ENCODE peak calls at places on chromosomes 12 and 14, in seven cellular contexts. T is heart left ventricle, C is testis, K is uterus, B is sigmoid colon, P is stomach, J is A549. A is an unnamed sample. For H3K4me1, the result is how much of the 10 kb centered on the place peaks cover.

GRCh38 chr12:31035944-31036665 is 37.6 kb upstream of the DDX11 start:
- DNase-seq in T (no peak), C (no peak), K (no peak), B (no peak), P (no peak), J (no peak), A (no peak)

GRCh38 chr12:125228519-125229260 is 163.5 kb downstream of the AACS start:
- DNase-seq in T (no peak), C (peak), K (no peak), B (no peak), P (no peak), J (no peak), A (no peak)

GRCh38 chr14:33393155-33393894 is 454.6 kb downstream of the NPAS3 start:
- DNase-seq in T (no peak), C (no peak), K (no peak), B (no peak), P (no peak), J (no peak), A (no peak)

GRCh38 chr12:19404232-19404880 is 34.9 kb upstream of the AEBP2 start:
- DNase-seq in T (no peak), C (peak), K (no peak), B (no peak), P (no peak), J (no peak), A (no peak)

GRCh38 chr12:34395056-34396005 is 373.0 kb downstream of the ALG10 start:
- DNase-seq in T (peak), C (peak), K (peak), B (peak), P (peak), J (no peak), A (peak)

GRCh38 chr12:22505826-22506225 is 38.5 kb downstream of the C2CD5 start:
- DNase-seq in T (no peak), C (no peak), K (no peak), B (no peak), P (no peak), J (no peak), A (no peak)

GRCh38 chr14:37586783-37587428 is 8.1 kb downstream of the FOXA1 start:
- DNase-seq in T (no peak), C (no peak), K (no peak), B (no peak), P (no peak), J (no peak), A (no peak)

GRCh38 chr14:23056257-23056955 is 914 bp downstream of the CDH24 start:
- DNase-seq in T (peak), C (peak), K (peak), B (peak), P (peak), J (peak), A (no peak)

GRCh38 chr14:64391113-64391725 is 3.1 kb downstream of the MTHFD1 start:
- DNase-seq in T (no peak), C (no peak), K (no peak), B (no peak), P (no peak), J (no peak), A (no peak)

GRCh38 chr14:64391986-64392385 is 3.8 kb downstream of the MTHFD1 start:
- DNase-seq in T (no peak), C (no peak), K (no peak), B (peak), P (no peak), J (no peak), A (no peak)

GRCh38 chr14:64387232-64387737 is 868 bp upstream of the MTHFD1 start:
- DNase-seq in T (no peak), C (peak), K (no peak), B (no peak), P (no peak), J (peak), A (no peak)

GRCh38 chr14:64388533-64389243 is 535 bp downstream of the MTHFD1 start:
- DNase-seq in T (no peak), C (peak), K (no peak), B (no peak), P (peak), J (no peak), A (no peak)

GRCh38 chr14:64387738-64388532 is at the start of gene MTHFD1:
- DNase-seq in T (peak), C (peak), K (peak), B (peak), P (peak), J (peak), A (peak)
- TF ChIP-seq POLR2A in T (no peak), C (no peak), K (peak), B (peak), P (no peak), J (peak), A (no peak)

GRCh38 chr14:58914271-58914855 is 274.1 kb upstream of the DAAM1 start:
- DNase-seq in T (no peak), C (no peak), K (no peak), B (no peak), P (no peak), J (no peak), A (no peak)
- TF ChIP-seq CTCF in T (no peak), C (no peak), K (no peak), B (no peak), P (no peak), J (no peak), A (no peak)

GRCh38 chr12:42477931-42478330 is 111.6 kb downstream of the PRICKLE1 start:
- DNase-seq in T (no peak), C (no peak), K (no peak), B (no peak), P (no peak), J (no peak), A (no peak)
- H3K4me1 ChIP-seq in T (under half), C (under half), K (under half), B (under half), P (under half), J (under half), A (under half)

DNA sequence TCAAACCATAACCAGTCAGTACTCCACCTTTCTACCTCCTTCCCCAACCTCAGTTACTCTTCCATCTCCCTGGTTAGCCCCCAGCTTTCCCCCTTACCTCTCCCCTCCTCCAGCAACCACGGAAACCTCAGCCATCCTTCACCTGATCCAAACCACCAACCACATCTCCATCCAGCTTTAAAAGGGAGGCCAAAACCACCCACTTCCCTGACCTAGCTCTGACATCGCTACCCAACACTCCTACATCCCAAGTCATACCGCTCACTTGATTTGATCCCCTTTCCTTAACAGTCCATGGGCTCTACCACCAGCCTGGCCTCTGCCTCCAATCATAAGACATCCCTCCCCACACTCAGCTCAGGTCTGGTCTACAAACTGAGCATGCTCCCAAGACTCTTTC is 1.5 kb downstream of the RAB35 start:
- DNase-seq in T (no peak), C (no peak), K (no peak), B (no peak), P (no peak), J (no peak), A (no peak)
- TF ChIP-seq POLR2A in T (no peak), C (no peak), K (no peak), B (no peak), P (no peak), J (no peak), A (no peak)

DNA sequence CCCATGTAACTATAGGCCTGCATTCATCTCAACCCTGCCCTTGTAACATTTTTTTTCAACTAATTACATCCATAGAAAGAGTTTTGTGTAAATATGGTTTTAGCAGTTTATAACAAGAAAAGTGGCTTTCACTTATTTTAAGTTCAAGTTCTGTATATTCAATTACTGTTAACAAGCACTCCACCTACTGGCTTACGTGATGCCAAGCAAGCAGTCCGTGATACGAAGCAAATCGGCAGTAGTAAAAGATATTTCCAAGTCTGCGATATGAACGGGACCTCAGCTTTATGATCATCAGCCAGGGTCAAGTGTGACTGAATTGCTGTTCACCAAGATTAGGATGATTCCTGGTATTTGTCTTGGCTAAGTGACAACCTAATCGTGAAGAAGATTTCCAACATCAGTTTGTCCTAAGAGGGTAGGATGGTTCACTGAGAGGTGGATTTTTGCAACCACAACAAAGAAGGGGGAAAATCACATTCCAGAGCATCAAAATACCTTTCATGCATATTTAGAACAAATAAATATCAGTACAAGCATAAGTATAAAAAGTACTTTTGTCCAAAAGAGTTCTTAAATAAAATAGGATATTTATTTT is 456.2 kb downstream of the FOXG1 start:
- DNase-seq in T (no peak), C (peak), K (no peak), B (no peak), P (no peak), J (no peak), A (peak)
- TF ChIP-seq CTCF in T (peak), C (peak), K (peak), B (no peak), P (no peak), J (peak), A (no peak)

GRCh38 chr12:63915105-63915830 is 70.8 kb downstream of the SRGAP1 start:
- DNase-seq in T (no peak), C (no peak), K (no peak), B (no peak), P (no peak), J (peak), A (no peak)
- H3K4me1 ChIP-seq in T (under half), C (under half), K (under half), B (under half), P (under half), J (half or more), A (under half)

DNA sequence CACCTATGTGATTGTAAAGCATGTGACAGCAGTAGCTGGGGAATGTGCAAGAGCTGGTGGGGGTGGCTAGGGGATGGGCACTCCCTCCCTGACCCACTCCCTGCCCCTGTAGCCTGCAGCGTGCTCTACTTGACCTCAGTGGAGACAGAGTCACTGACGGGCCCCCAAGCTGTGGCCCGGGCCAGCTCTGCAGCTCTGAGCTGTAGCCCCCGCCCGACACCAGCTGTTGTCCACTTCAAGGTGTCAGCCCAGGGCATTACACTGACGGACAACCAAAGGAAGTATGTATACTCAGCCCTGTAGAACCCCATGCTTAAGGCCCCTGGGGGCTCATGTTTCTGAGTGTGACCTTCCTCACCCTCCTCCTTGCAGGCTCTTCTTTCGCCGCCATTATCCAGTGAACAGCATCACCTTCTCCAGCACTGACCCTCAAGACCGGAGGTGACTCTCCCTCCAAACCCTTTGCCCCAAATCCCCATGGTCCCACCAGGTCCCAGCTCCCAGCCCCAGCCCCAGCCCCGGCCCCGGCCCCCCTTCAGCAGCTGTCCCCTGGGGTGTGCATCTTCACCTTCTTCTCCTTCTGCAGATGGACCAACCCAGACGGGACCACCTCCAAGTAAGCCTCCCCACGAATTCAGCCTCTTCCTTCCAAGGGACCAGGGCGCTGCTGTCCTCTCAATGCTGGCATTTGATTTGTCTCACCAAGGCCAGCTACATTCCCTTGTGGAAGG is 13.3 kb downstream of the TNS2 start:
- DNase-seq in T (no peak), C (peak), K (peak), B (no peak), P (no peak), J (no peak), A (peak)
- TF ChIP-seq POLR2A in T (no peak), C (no peak), K (no peak), B (no peak), P (no peak), J (no peak), A (no peak)